ENCODE peak calls at places on chromosome 22, in four cellular contexts. P is H7, X is head of caudate nucleus, E is cardiac muscle cell. S is an unnamed sample.

GRCh38 chr22:37819100-37819433 is 4.1 kb upstream of the GALR3 start:
- DNase-seq in P (no peak), X (no peak), E (no peak), S (no peak)

GRCh38 chr22:19453718-19454117 is 6.2 kb upstream of the C22orf39 start:
- DNase-seq in P (no peak), X (no peak), E (no peak), S (no peak)

GRCh38 chr22:46099740-46100139 is 50.6 kb upstream of the PPARA start:
- DNase-seq in P (no peak), X (no peak), E (no peak), S (no peak)

GRCh38 chr22:30564766-30565118 is 9.7 kb downstream of the GAL3ST1 start:
- DNase-seq in P (no peak), X (peak; percentile 75), E (no peak), S (peak; percentile 17)

GRCh38 chr22:20554824-20555223 is 47.4 kb downstream of the MED15 start:
- DNase-seq in P (no peak), X (no peak), E (no peak), S (no peak)

GRCh38 chr22:46946383-46946965 is 184.0 kb downstream of the TBC1D22A start:
- DNase-seq in P (no peak), X (no peak), E (no peak), S (no peak)

GRCh38 chr22:27952091-27952490 is 33.0 kb upstream of the PITPNB start:
- DNase-seq in P (no peak), X (no peak), E (no peak), S (no peak)

GRCh38 chr22:37316405-37316804 is 34.1 kb downstream of the CYTH4 start:
- DNase-seq in P (no peak), X (no peak), E (no peak), S (no peak)

GRCh38 chr22:27805841-27806240 is 4.3 kb upstream of the MN1 start:
- DNase-seq in P (no peak), X (no peak), E (no peak), S (no peak)

GRCh38 chr22:47369431-47370015 is 607.1 kb downstream of the TBC1D22A start:
- DNase-seq in P (no peak), X (peak; percentile 27), E (no peak), S (no peak)

S was measured in pons.